ENCODE peak calls at places on chromosomes 3 and 15, in ten cellular contexts. V, D, Y, F, W, L, B, P, I and X are unnamed samples.

GRCh38 chr15:99169769-99170311 is 65.0 kb downstream of the SYNM start:
- DNase-seq in V (no peak), D (no peak), Y (peak; percentile 82), F (no peak), W (peak; percentile 61), L (peak; percentile 89), B (peak; percentile 84), P (no peak), I (no peak), X (no peak)

GRCh38 chr3:142501004-142501926 is 53.4 kb upstream of the XRN1 start:
- DNase-seq in V (peak; percentile 20), D (peak; percentile 76), Y (peak; percentile 83), F (no peak), W (peak; percentile 85), L (peak; percentile 89), B (peak; percentile 41), P (no peak), I (no peak), X (no peak)

GRCh38 chr3:195549931-195550519 is 6.9 kb upstream of the PPP1R2 start:
- DNase-seq in V (no peak), D (no peak), Y (no peak), F (no peak), W (no peak), L (no peak), B (no peak), P (peak; percentile 78), I (no peak), X (no peak)

GRCh38 chr15:26771168-26771916 is 1.5 kb downstream of the GABRB3 start:
- DNase-seq in V (no peak), D (no peak), Y (no peak), F (peak; percentile 63), W (no peak), L (no peak), B (no peak), P (no peak), I (peak; percentile 79), X (peak; percentile 35)

GRCh38 chr3:12752111-12752510 is 6.9 kb downstream of the TMEM40 start:
- DNase-seq in V (no peak), D (peak; percentile 35), Y (no peak), F (no peak), W (no peak), L (peak; percentile 21), B (no peak), P (no peak), I (no peak), X (no peak)

GRCh38 chr3:21477896-21478295 is 273.1 kb downstream of the ZNF385D start:
- DNase-seq in V (no peak), D (no peak), Y (peak; percentile 56), F (no peak), W (peak; percentile 93), L (no peak), B (no peak), P (no peak), I (no peak), X (no peak)

GRCh38 chr3:64251019-64251418 is 25.8 kb upstream of the PRICKLE2 start:
- DNase-seq in V (no peak), D (no peak), Y (no peak), F (no peak), W (no peak), L (no peak), B (no peak), P (no peak), I (no peak), X (no peak)

GRCh38 chr3:197260491-197261163 is 37.8 kb downstream of the DLG1 start:
- DNase-seq in V (no peak), D (no peak), Y (no peak), F (no peak), W (no peak), L (no peak), B (no peak), P (no peak), I (no peak), X (no peak)

GRCh38 chr3:74445541-74445940 is 168.9 kb downstream of the CNTN3 start:
- DNase-seq in V (no peak), D (no peak), Y (peak; percentile 29), F (no peak), W (peak; percentile 82), L (no peak), B (no peak), P (no peak), I (no peak), X (no peak)

GRCh38 chr15:35740761-35741160 is 194.8 kb upstream of the DPH6 start:
- DNase-seq in V (no peak), D (no peak), Y (peak; percentile 67), F (no peak), W (peak; percentile 85), L (peak; percentile 89), B (no peak), P (no peak), I (no peak), X (no peak)

GRCh38 chr3:66037330-66037985 is 1.3 kb downstream of the MAGI1 start:
- DNase-seq in V (peak; percentile 53), D (peak; percentile 51), Y (no peak), F (no peak), W (peak; percentile 35), L (peak; percentile 64), B (peak; percentile 63), P (no peak), I (peak; percentile 38), X (peak; percentile 60)

GRCh38 chr3:94524102-94524922 is 461.5 kb downstream of the NSUN3 start:
- DNase-seq in V (no peak), D (no peak), Y (no peak), F (no peak), W (no peak), L (no peak), B (no peak), P (no peak), I (peak; percentile 9), X (no peak)

GRCh38 chr3:51966016-51966415 is 1.2 kb downstream of the PCBP4 start:
- DNase-seq in V (no peak), D (no peak), Y (no peak), F (no peak), W (no peak), L (no peak), B (no peak), P (no peak), I (no peak), X (no peak)

GRCh38 chr3:45647148-45647619 is 42.0 kb upstream of the SACM1L start:
- DNase-seq in V (peak; percentile 83), D (peak; percentile 93), Y (peak; percentile 79), F (no peak), W (peak; percentile 88), L (peak; percentile 94), B (peak; percentile 86), P (no peak), I (no peak), X (no peak)

GRCh38 chr3:105040026-105040622 is 326.6 kb upstream of the ALCAM start:
- DNase-seq in V (no peak), D (no peak), Y (no peak), F (no peak), W (no peak), L (peak; percentile 40), B (peak; percentile 6), P (no peak), I (no peak), X (no peak)

GRCh38 chr3:126816956-126817777 is 113.1 kb downstream of the CHCHD6 start:
- DNase-seq in V (no peak), D (no peak), Y (no peak), F (no peak), W (no peak), L (no peak), B (no peak), P (no peak), I (no peak), X (no peak)

GRCh38 chr15:66943456-66944095 is 121.8 kb upstream of the SMAD3 start:
- DNase-seq in V (no peak), D (no peak), Y (no peak), F (no peak), W (no peak), L (no peak), B (no peak), P (peak; percentile 93), I (no peak), X (peak; percentile 42)

GRCh38 chr15:80073197-80073596 is 13.7 kb downstream of the ZFAND6 start:
- DNase-seq in V (no peak), D (no peak), Y (no peak), F (no peak), W (no peak), L (no peak), B (no peak), P (no peak), I (no peak), X (no peak)

GRCh38 chr3:108004647-108005046 is 86.2 kb downstream of the CD47 start:
- DNase-seq in V (no peak), D (no peak), Y (no peak), F (no peak), W (no peak), L (no peak), B (no peak), P (no peak), I (no peak), X (no peak)

GRCh38 chr3:142663865-142664264 is 60.0 kb upstream of the TRPC1 start:
- DNase-seq in V (no peak), D (no peak), Y (no peak), F (no peak), W (no peak), L (no peak), B (no peak), P (no peak), I (no peak), X (no peak)

GRCh38 chr15:59274126-59274970 is 67.7 kb downstream of the LDHAL6B start:
- DNase-seq in V (no peak), D (peak; percentile 73), Y (no peak), F (no peak), W (peak; percentile 58), L (peak; percentile 61), B (no peak), P (no peak), I (no peak), X (no peak)

GRCh38 chr3:59451800-59452741 is 402.2 kb upstream of the CFAP20DC start:
- DNase-seq in V (no peak), D (peak; percentile 55), Y (no peak), F (no peak), W (no peak), L (no peak), B (no peak), P (peak; percentile 12), I (no peak), X (no peak)

GRCh38 chr3:8606666-8607065 is 37.9 kb downstream of the SSUH2 start:
- DNase-seq in V (no peak), D (no peak), Y (no peak), F (no peak), W (peak; percentile 43), L (no peak), B (no peak), P (no peak), I (no peak), X (no peak)